ENCODE peak calls at places on chromosomes 7 and 10, in five cellular contexts. One of them, this sample, is unnamed.
A peak's percentile ranks its signal among the peaks of the same experiment; 100 is the strongest.

GRCh38 chr7:44380831-44381493 is 55.6 kb upstream of the CAMK2B start:
- DNase-seq in psoas muscle: no peak
- DNase-seq in tibial artery: peak; percentile 52
- DNase-seq in transverse colon: no peak
- DNase-seq in mucosa of descending colon: no peak
- DNase-seq in this sample: no peak

GRCh38 chr10:4397337-4397736 is 428.7 kb upstream of the AKR1E2 start:
- DNase-seq in transverse colon: no peak
- DNase-seq in mucosa of descending colon: no peak
- DNase-seq in tibial artery: no peak
- DNase-seq in psoas muscle: no peak
- DNase-seq in this sample: no peak

GRCh38 chr7:103528152-103528551 is 82.1 kb upstream of the SLC26A5 start:
- DNase-seq in tibial artery: no peak
- DNase-seq in transverse colon: no peak
- DNase-seq in mucosa of descending colon: no peak
- DNase-seq in psoas muscle: no peak
- DNase-seq in this sample: no peak

GRCh38 chr10:120948889-120949382 is 97.8 kb downstream of the WDR11 start:
- DNase-seq in tibial artery: peak; percentile 77
- DNase-seq in mucosa of descending colon: peak; percentile 60
- DNase-seq in transverse colon: peak; percentile 69
- DNase-seq in psoas muscle: peak; percentile 73
- DNase-seq in this sample: peak; percentile 60

GRCh38 chr10:15320118-15320517 is 51.0 kb downstream of the FAM171A1 start:
- DNase-seq in mucosa of descending colon: no peak
- DNase-seq in psoas muscle: no peak
- DNase-seq in transverse colon: no peak
- DNase-seq in tibial artery: no peak
- DNase-seq in this sample: no peak

GRCh38 chr7:149865437-149865836 is 8.3 kb upstream of the ATP6V0E2 start:
- DNase-seq in mucosa of descending colon: no peak
- DNase-seq in tibial artery: no peak
- DNase-seq in psoas muscle: no peak
- DNase-seq in transverse colon: peak; percentile 40
- DNase-seq in this sample: no peak

GRCh38 chr10:120827251-120827875 is 23.8 kb upstream of the WDR11 start:
- DNase-seq in tibial artery: no peak
- DNase-seq in mucosa of descending colon: no peak
- DNase-seq in transverse colon: no peak
- DNase-seq in psoas muscle: no peak
- DNase-seq in this sample: no peak

GRCh38 chr10:133324198-133324792 is 12.4 kb downstream of the CALY start:
- DNase-seq in tibial artery: no peak
- DNase-seq in transverse colon: peak; percentile 84
- DNase-seq in psoas muscle: peak; percentile 71
- DNase-seq in mucosa of descending colon: peak; percentile 88
- DNase-seq in this sample: peak; percentile 85

GRCh38 chr10:121974535-121975294 is at the start of gene NSMCE4A:
- DNase-seq in mucosa of descending colon: peak; percentile 84
- DNase-seq in tibial artery: peak; percentile 84
- DNase-seq in transverse colon: peak; percentile 82
- DNase-seq in psoas muscle: peak; percentile 93
- DNase-seq in this sample: peak; percentile 82

GRCh38 chr10:75019360-75019759 is 92.1 kb upstream of the SAMD8 start:
- DNase-seq in mucosa of descending colon: no peak
- DNase-seq in transverse colon: no peak
- DNase-seq in tibial artery: no peak
- DNase-seq in psoas muscle: no peak
- DNase-seq in this sample: no peak

GRCh38 chr10:126877390-126877789 is 27.8 kb upstream of the DOCK1 start:
- DNase-seq in transverse colon: no peak
- DNase-seq in psoas muscle: no peak
- DNase-seq in tibial artery: no peak
- DNase-seq in mucosa of descending colon: no peak
- DNase-seq in this sample: no peak

GRCh38 chr10:117365612-117366011 is 9.6 kb downstream of the PDZD8 start:
- DNase-seq in transverse colon: peak; percentile 36
- DNase-seq in psoas muscle: no peak
- DNase-seq in tibial artery: no peak
- DNase-seq in mucosa of descending colon: no peak
- DNase-seq in this sample: peak; percentile 96

GRCh38 chr7:148153611-148154010 is 437.0 kb upstream of the C7orf33 start:
- DNase-seq in mucosa of descending colon: no peak
- DNase-seq in psoas muscle: no peak
- DNase-seq in tibial artery: no peak
- DNase-seq in transverse colon: peak; percentile 18
- DNase-seq in this sample: peak; percentile 95

GRCh38 chr10:43263551-43264323 is 3.1 kb downstream of the RASGEF1A start:
- DNase-seq in tibial artery: no peak
- DNase-seq in transverse colon: peak; percentile 5
- DNase-seq in mucosa of descending colon: no peak
- DNase-seq in psoas muscle: no peak
- DNase-seq in this sample: peak; percentile 24

GRCh38 chr7:33849004-33849403 is 56.3 kb upstream of the BMPER start:
- DNase-seq in tibial artery: no peak
- DNase-seq in transverse colon: no peak
- DNase-seq in psoas muscle: no peak
- DNase-seq in mucosa of descending colon: no peak
- DNase-seq in this sample: no peak

GRCh38 chr10:86773486-86773885 is 17.1 kb downstream of the BMPR1A start:
- DNase-seq in transverse colon: no peak
- DNase-seq in psoas muscle: no peak
- DNase-seq in mucosa of descending colon: no peak
- DNase-seq in tibial artery: no peak
- DNase-seq in this sample: no peak

GRCh38 chr10:590721-591120 is 98.7 kb downstream of the DIP2C start:
- DNase-seq in transverse colon: no peak
- DNase-seq in psoas muscle: no peak
- DNase-seq in tibial artery: peak; percentile 51
- DNase-seq in mucosa of descending colon: no peak
- DNase-seq in this sample: no peak

GRCh38 chr10:118343115-118343514 is 991 bp upstream of the FAM204A start:
- DNase-seq in tibial artery: no peak
- DNase-seq in psoas muscle: no peak
- DNase-seq in mucosa of descending colon: no peak
- DNase-seq in transverse colon: no peak
- DNase-seq in this sample: no peak

GRCh38 chr10:28939352-28940157 is 262.2 kb downstream of the BAMBI start:
- DNase-seq in mucosa of descending colon: no peak
- DNase-seq in psoas muscle: peak; percentile 69
- DNase-seq in transverse colon: peak; percentile 23
- DNase-seq in tibial artery: peak; percentile 81
- DNase-seq in this sample: peak; percentile 82

GRCh38 chr7:128860158-128861073 is 2.2 kb upstream of the ATP6V1F start:
- DNase-seq in psoas muscle: peak; percentile 64
- DNase-seq in tibial artery: no peak
- DNase-seq in mucosa of descending colon: no peak
- DNase-seq in transverse colon: no peak
- DNase-seq in this sample: no peak

GRCh38 chr7:30989008-30989823 is 25.5 kb downstream of the GHRHR start:
- DNase-seq in transverse colon: no peak
- DNase-seq in psoas muscle: no peak
- DNase-seq in mucosa of descending colon: no peak
- DNase-seq in tibial artery: no peak
- DNase-seq in this sample: no peak

GRCh38 chr7:48244902-48245301 is 73.6 kb downstream of the ABCA13 start:
- DNase-seq in transverse colon: no peak
- DNase-seq in mucosa of descending colon: no peak
- DNase-seq in tibial artery: no peak
- DNase-seq in psoas muscle: no peak
- DNase-seq in this sample: peak; percentile 27

DNA sequence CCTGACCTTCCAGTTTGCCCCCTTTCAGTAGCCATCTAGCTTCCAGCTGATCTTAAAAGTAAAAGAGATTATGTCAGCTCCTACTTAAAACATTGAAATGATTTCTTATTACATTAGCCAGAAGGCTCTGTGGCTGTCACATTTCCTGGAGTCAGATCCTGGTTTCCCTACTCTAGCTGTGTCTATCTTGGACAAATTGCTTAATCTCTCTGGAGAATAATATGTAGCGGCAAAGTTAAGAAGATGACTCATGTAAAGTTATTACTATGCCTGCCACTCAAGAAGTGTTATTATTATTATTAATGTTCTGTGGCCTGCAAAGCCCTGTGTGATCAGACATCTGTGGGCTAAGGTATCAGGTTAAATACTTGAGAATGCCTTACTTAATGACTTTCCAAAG is 107.2 kb downstream of the RUNDC3B start:
- DNase-seq in tibial artery: no peak
- DNase-seq in mucosa of descending colon: no peak
- DNase-seq in transverse colon: no peak
- DNase-seq in psoas muscle: no peak
- DNase-seq in this sample: no peak
- H3K9me3 ChIP-seq in tibial artery: no peaks in the 10 kb centered on the region
- H3K9me3 ChIP-seq in mucosa of descending colon: no peaks in the 10 kb centered on the region
- H3K9me3 ChIP-seq in transverse colon: no peaks in the 10 kb centered on the region
- H3K9me3 ChIP-seq in psoas muscle: no peaks in the 10 kb centered on the region
- H3K9me3 ChIP-seq in this sample: no peaks in the 10 kb centered on the region

GRCh38 chr7:157831901-157832810 is 495.4 kb downstream of the DNAJB6 start:
- DNase-seq in tibial artery: no peak
- DNase-seq in psoas muscle: no peak
- DNase-seq in transverse colon: no peak
- DNase-seq in mucosa of descending colon: no peak
- DNase-seq in this sample: no peak
- H3K9me3 ChIP-seq in tibial artery: no peaks in the 10 kb centered on the region
- H3K9me3 ChIP-seq in psoas muscle: no peaks in the 10 kb centered on the region
- H3K9me3 ChIP-seq in transverse colon: no peaks in the 10 kb centered on the region
- H3K9me3 ChIP-seq in mucosa of descending colon: no peaks in the 10 kb centered on the region
- H3K9me3 ChIP-seq in this sample: no peaks in the 10 kb centered on the region

DNA sequence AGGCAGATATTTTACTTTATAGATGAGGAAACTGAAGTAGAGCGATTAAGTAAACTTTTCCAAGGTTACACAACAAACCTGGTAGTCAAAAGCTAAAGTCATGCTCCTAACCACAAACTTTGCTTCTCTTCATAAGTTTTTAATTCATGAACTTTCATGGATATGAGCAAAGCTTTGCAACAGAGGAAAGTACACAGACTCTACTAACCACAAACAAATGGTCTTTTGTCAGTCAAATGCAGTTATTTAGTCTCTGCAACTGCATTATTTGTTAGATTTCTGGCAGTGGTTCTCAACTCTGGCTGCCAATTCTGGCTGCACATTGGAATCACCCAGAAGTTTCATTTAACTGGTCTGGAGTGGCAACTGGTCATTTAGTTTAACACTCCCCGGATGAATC is 140.6 kb upstream of the TMEM168 start:
- DNase-seq in tibial artery: no peak
- DNase-seq in mucosa of descending colon: no peak
- DNase-seq in transverse colon: no peak
- DNase-seq in psoas muscle: no peak
- DNase-seq in this sample: no peak
- H3K9me3 ChIP-seq in tibial artery: no peaks in the 10 kb centered on the region
- H3K9me3 ChIP-seq in mucosa of descending colon: no peaks in the 10 kb centered on the region
- H3K9me3 ChIP-seq in transverse colon: no peaks in the 10 kb centered on the region
- H3K9me3 ChIP-seq in psoas muscle: no peaks in the 10 kb centered on the region
- H3K9me3 ChIP-seq in this sample: no peaks in the 10 kb centered on the region

DNA sequence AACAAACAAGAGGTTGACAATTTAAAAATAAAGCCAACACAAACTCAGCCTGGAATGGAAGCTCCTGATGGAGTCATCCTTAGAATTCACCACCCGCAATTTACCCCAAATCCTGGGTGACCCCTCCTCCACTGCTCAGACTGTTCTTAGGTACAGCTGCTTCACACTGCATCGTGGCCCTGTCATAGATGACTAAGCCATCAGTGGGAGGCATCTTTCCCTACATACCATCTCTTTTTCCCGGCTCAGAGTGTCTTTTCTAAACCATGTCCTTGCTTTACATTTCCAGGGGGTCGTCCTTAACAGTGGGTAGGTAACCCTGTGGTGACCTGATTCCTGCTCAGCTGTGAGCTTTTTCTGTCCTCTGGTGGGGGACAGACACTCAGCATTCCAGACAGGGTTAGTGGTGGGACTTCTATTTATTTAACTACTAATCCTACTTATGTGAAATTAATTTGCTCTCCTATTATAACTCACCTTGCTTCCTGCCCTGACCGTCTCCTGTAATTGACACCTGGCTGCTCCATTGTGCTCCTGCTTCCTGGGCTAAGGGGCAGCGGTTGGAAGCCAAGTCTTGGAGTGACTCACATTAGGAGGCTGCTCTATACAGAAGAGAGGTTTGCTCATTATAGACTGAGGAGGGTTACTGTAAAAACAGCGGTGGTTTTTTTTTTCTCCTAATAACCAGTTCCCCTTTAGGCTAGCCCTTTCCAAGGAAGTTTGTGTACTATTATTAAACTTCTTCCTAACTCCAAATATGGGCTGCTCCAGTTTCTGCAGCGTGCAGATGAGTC is 40.6 kb downstream of the PYROXD2 start:
- DNase-seq in mucosa of descending colon: no peak
- DNase-seq in tibial artery: no peak
- DNase-seq in transverse colon: no peak
- DNase-seq in psoas muscle: no peak
- DNase-seq in this sample: no peak
- H3K9me3 ChIP-seq in mucosa of descending colon: no peaks in the 10 kb centered on the region
- H3K9me3 ChIP-seq in tibial artery: no peaks in the 10 kb centered on the region
- H3K9me3 ChIP-seq in transverse colon: no peaks in the 10 kb centered on the region
- H3K9me3 ChIP-seq in psoas muscle: no peaks in the 10 kb centered on the region
- H3K9me3 ChIP-seq in this sample: no peaks in the 10 kb centered on the region